ENCODE peak calls at places on chromosome 15, in six cellular contexts. Y is neuronal stem cell, U is OCI-LY7, P is fibroblast of lung, V is K562, G is MM.1S. O is an unnamed sample.

GRCh38 chr15:81242778-81243177 is 46.1 kb downstream of the IL16 start:
- DNase-seq in G (no peak), U (no peak), V (no peak), Y (no peak), P (no peak), O (no peak)

GRCh38 chr15:96273317-96274086 is 57.0 kb upstream of the NR2F2 start:
- DNase-seq in U (no peak), Y (no peak), V (peak; percentile 93), G (no peak), P (peak; percentile 100), O (no peak)

GRCh38 chr15:28021281-28022039 is 77.7 kb downstream of the OCA2 start:
- DNase-seq in G (peak; percentile 25), V (peak; percentile 41), Y (peak; percentile 20), P (peak; percentile 86), U (no peak), O (peak; percentile 57)

GRCh38 chr15:25677719-25678497 is 185.2 kb downstream of the ATP10A start:
- DNase-seq in P (no peak), V (no peak), G (no peak), Y (no peak), U (no peak), O (no peak)

GRCh38 chr15:73628976-73629854 is 4.0 kb downstream of the NPTN start:
- DNase-seq in V (no peak), Y (no peak), G (no peak), U (no peak), P (no peak), O (peak; percentile 54)

GRCh38 chr15:62067448-62068044 is 769 bp downstream of the C2CD4A start:
- DNase-seq in G (no peak), P (peak; percentile 6), Y (peak; percentile 20), V (no peak), U (no peak), O (no peak)

GRCh38 chr15:25737218-25737643 is 125.9 kb downstream of the ATP10A start:
- DNase-seq in V (no peak), Y (no peak), U (no peak), P (peak; percentile 48), G (no peak), O (no peak)

GRCh38 chr15:68503791-68504720 is 72.1 kb upstream of the ITGA11 start:
- DNase-seq in P (peak; percentile 78), U (no peak), Y (no peak), G (no peak), V (no peak), O (no peak)

GRCh38 chr15:92521624-92522008 is 127.9 kb downstream of the ST8SIA2 start:
- DNase-seq in P (peak; percentile 84), U (peak; percentile 35), G (peak; percentile 71), Y (peak; percentile 41), V (peak; percentile 57), O (peak; percentile 79)

GRCh38 chr15:43775411-43775965 is 1.3 kb downstream of the ELL3 start:
- DNase-seq in P (peak; percentile 48), U (peak; percentile 31), V (no peak), G (no peak), Y (no peak), O (peak; percentile 64)
- H3K27ac ChIP-seq in P (no peak overlapping the region), U (peak overlapping the region; percentile 91), V (no peak overlapping the region), G (no peak overlapping the region), Y (no peak overlapping the region), O (peak overlapping the region; percentile 99)

DNA sequence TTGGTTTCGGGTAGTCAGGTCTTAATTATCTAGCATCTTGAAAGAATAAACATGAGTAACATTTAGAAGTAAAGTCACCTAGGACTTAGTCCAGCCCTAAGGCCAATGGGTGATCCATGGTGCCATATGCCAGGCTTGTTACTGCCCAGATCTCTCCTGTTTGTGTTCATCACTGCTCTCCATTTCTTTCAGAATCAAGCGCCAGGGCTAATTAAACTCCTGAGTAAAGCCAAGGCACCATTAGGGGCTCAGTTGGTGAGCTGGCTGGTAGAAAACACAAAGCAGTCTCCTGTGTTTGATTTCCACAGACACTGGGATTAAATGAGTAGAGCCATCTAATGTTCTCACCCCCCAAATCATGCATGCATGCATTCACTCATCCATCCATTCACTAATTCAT is 11.3 kb downstream of the CYP19A1 start:
- DNase-seq in P (no peak), Y (no peak), V (no peak), G (no peak), U (no peak), O (no peak)
- H2AFZ ChIP-seq in P (no peak overlapping the region), Y (no peak overlapping the region), V (no peak overlapping the region), G (no peak overlapping the region), U (no peak overlapping the region), O (no peak overlapping the region)

GRCh38 chr15:90561344-90562244 is 31.9 kb downstream of the CRTC3 start:
- DNase-seq in V (no peak), G (no peak), U (no peak), P (no peak), Y (no peak), O (no peak)

GRCh38 chr15:90564109-90564508 is 34.4 kb downstream of the CRTC3 start:
- DNase-seq in Y (no peak), P (no peak), V (no peak), U (peak; percentile 40), G (no peak), O (peak; percentile 65)

GRCh38 chr15:90562669-90563068 is 32.9 kb downstream of the CRTC3 start:
- DNase-seq in Y (no peak), P (no peak), U (no peak), G (no peak), V (no peak), O (no peak)

GRCh38 chr15:90565866-90566265 is 36.1 kb downstream of the CRTC3 start:
- DNase-seq in U (no peak), V (no peak), P (no peak), Y (no peak), G (no peak), O (no peak)

DNA sequence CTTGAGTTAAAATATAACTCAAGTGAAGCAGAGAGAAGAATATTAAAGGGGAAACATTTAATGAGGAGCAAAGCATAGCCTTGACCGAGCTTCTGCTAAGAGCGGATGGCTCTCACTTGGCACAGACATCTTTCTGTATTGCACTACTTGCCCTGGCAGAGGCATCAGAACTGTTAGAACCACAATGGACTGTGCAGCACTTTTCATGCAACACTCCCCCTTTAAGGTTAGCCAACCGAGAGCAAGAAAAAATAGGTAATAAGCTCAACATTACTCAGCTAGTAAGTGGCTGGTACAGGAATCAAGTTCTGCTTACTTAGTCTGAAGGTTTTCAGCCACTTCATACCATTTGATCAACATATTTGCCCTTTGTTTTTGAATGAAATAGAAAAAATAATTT is 33.7 kb downstream of the CRTC3 start:
- DNase-seq in G (no peak), V (no peak), Y (no peak), P (no peak), U (no peak), O (no peak)
- H3K27ac ChIP-seq in G (no peak overlapping the region), V (no peak overlapping the region), Y (no peak overlapping the region), P (no peak overlapping the region), U (no peak overlapping the region), O (no peak overlapping the region)

GRCh38 chr15:100263031-100263430 is 78.7 kb downstream of the ADAMTS17 start:
- DNase-seq in U (no peak), V (no peak), Y (no peak), G (no peak), P (no peak), O (no peak)
- H2AFZ ChIP-seq in U (no peak overlapping the region), V (no peak overlapping the region), Y (no peak overlapping the region), G (no peak overlapping the region), P (no peak overlapping the region), O (no peak overlapping the region)

DNA sequence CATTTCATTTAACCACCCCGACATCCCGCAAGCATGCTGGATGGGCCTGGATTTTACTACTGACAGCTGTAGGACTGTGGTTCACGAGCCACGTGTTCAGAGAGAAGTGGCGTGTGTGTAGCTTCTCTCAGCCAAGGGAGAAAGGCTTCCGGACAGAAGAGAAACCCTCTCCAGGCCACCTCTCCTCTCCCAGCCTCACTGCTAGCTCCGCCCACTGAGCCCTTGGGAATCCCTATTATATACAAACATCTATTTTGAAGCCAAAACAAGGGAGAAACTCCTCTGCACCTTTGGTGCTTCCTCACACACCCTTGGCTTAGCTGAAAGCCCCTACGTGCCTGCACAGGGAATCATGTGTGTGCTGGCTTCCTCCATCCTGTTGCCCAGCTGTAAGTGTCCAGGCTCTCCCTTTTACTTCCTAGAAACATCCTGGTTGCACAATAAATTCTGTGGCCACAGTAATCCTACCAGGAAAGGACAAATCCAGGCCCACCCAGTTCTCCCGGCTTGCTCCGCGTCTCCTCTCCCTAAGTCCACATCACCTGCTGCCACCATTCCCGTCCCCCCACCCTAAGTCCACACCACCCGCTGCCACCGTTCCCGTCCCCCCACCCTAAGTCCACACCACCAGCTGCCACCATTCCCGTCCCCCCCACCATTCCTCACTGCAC is 30.5 kb downstream of the PCSK6 start:
- DNase-seq in V (no peak), P (no peak), Y (no peak), G (no peak), U (no peak), O (no peak)
- H3K27ac ChIP-seq in V (no peak overlapping the region), P (no peak overlapping the region), Y (no peak overlapping the region), G (no peak overlapping the region), U (no peak overlapping the region), O (no peak overlapping the region)

O was measured in Karpas-422.